ENCODE peak calls at places on chromosomes 12 and 14, in four cellular contexts. H, J, Z and D are unnamed samples.

GRCh38 chr14:92988786-92989755 is 66.1 kb downstream of the CHGA start:
- DNase-seq in H (no peak), J (no peak), Z (no peak), D (no peak)

GRCh38 chr12:53078425-53079225 is 565 bp downstream of the SPRYD3 start:
- DNase-seq in H (no peak), J (no peak), Z (peak; percentile 29), D (peak; percentile 63)

GRCh38 chr12:54612216-54612750 is 22.4 kb downstream of the LACRT start:
- DNase-seq in H (no peak), J (no peak), Z (no peak), D (no peak)

GRCh38 chr14:77622562-77622961 is 6.1 kb upstream of the SPTLC2 start:
- DNase-seq in H (peak; percentile 98), J (no peak), Z (no peak), D (no peak)

GRCh38 chr12:108526482-108527234 is 11.6 kb downstream of the FICD start:
- DNase-seq in H (no peak), J (no peak), Z (peak; percentile 37), D (no peak)

GRCh38 chr12:62190921-62191746 is 69.1 kb upstream of the USP15 start:
- DNase-seq in H (no peak), J (no peak), Z (peak; percentile 23), D (no peak)

GRCh38 chr12:25550186-25550585 is 2.9 kb downstream of the LMNTD1 start:
- DNase-seq in H (no peak), J (no peak), Z (peak; percentile 85), D (no peak)

GRCh38 chr14:58077621-58078020 is 74.4 kb downstream of the ARMH4 start:
- DNase-seq in H (no peak), J (no peak), Z (peak; percentile 46), D (no peak)

GRCh38 chr12:102423447-102423846 is 56.9 kb downstream of the IGF1 start:
- DNase-seq in H (no peak), J (no peak), Z (peak; percentile 67), D (no peak)

GRCh38 chr14:45526715-45527549 is 273.9 kb upstream of the MIS18BP1 start:
- DNase-seq in H (no peak), J (no peak), Z (no peak), D (no peak)

GRCh38 chr12:57574795-57575194 is 16.2 kb upstream of the PIP4K2C start:
- DNase-seq in H (no peak), J (no peak), Z (no peak), D (no peak)